ENCODE peak calls at places on chromosomes 1 and 21, in seven cellular contexts. I is GM06990, B is Calu3, D is glutamatergic neuron, A is suprapubic skin, L is GM12865, V is cardiac fibroblast. H is an unnamed sample.

GRCh38 chr1:109928591-109929111 is 18.0 kb downstream of the CSF1 start:
- DNase-seq in A (peak), I (no peak), L (no peak), V (peak), B (no peak), D (no peak), H (no peak)

GRCh38 chr1:149936992-149937705 is 470 bp upstream of the MTMR11 start:
- DNase-seq in B (peak), V (peak), D (no peak), A (no peak), I (no peak), L (peak), H (no peak)

GRCh38 chr1:211482306-211482705 is 9.7 kb downstream of the RD3 start:
- DNase-seq in V (no peak), L (no peak), B (no peak), I (no peak), D (no peak), A (peak), H (no peak)

GRCh38 chr1:197096137-197096536 is 29.1 kb upstream of the F13B start:
- DNase-seq in B (no peak), A (no peak), D (no peak), V (no peak), I (no peak), L (no peak), H (no peak)

GRCh38 chr21:42144679-42145568 is 73.8 kb downstream of the UMODL1 start:
- DNase-seq in L (no peak), B (no peak), V (no peak), I (no peak), D (no peak), A (no peak), H (no peak)

GRCh38 chr1:246158131-246158530 is 348.9 kb downstream of the SMYD3 start:
- DNase-seq in A (no peak), V (no peak), D (no peak), I (no peak), B (no peak), L (no peak), H (no peak)

GRCh38 chr1:226491093-226491850 is 57.3 kb upstream of the STUM start:
- DNase-seq in I (no peak), B (no peak), A (no peak), L (no peak), D (no peak), V (no peak), H (no peak)

GRCh38 chr1:24769656-24770651 is 24.7 kb downstream of the CLIC4 start:
- DNase-seq in A (no peak), L (peak), B (no peak), V (peak), D (no peak), I (peak), H (no peak)

GRCh38 chr1:221234821-221235220 is 355.6 kb downstream of the HLX start:
- DNase-seq in V (peak), D (no peak), A (no peak), I (no peak), B (no peak), L (no peak), H (no peak)

GRCh38 chr1:164780863-164781262 is 221.9 kb downstream of the PBX1 start:
- DNase-seq in V (peak), B (no peak), D (no peak), I (no peak), L (no peak), A (no peak), H (no peak)

GRCh38 chr1:220914283-220915116 is 35.3 kb downstream of the HLX start:
- DNase-seq in B (no peak), A (no peak), D (no peak), V (no peak), L (no peak), I (no peak), H (no peak)

GRCh38 chr1:165114022-165114888 is 242.3 kb downstream of the LMX1A start:
- DNase-seq in I (no peak), L (peak), A (no peak), B (peak), V (peak), D (peak), H (no peak)

GRCh38 chr21:41425954-41426655 is at the start of gene MX1:
- DNase-seq in B (peak), V (peak), A (peak), I (peak), D (peak), L (peak), H (peak)

GRCh38 chr1:2084306-2084705 is 34.1 kb downstream of the PRKCZ start:
- DNase-seq in D (no peak), B (no peak), I (no peak), A (no peak), L (no peak), V (no peak), H (no peak)

GRCh38 chr1:187928288-187928687 is 1099.5 kb downstream of the PLA2G4A start:
- DNase-seq in L (peak), I (no peak), D (peak), A (no peak), V (peak), B (peak), H (no peak)

GRCh38 chr1:53957231-53957818 is 11.2 kb downstream of the LRRC42 start:
- DNase-seq in V (peak), D (no peak), I (no peak), B (no peak), L (no peak), A (no peak), H (no peak)

GRCh38 chr1:58107943-58108342 is 438.6 kb downstream of the OMA1 start:
- DNase-seq in D (no peak), A (no peak), I (peak), L (peak), B (no peak), V (no peak), H (no peak)

GRCh38 chr1:230205719-230206198 is 138.7 kb downstream of the GALNT2 start:
- DNase-seq in V (peak), I (no peak), D (no peak), B (peak), L (no peak), A (no peak), H (no peak)

GRCh38 chr1:12230549-12231275 is 882 bp downstream of the VPS13D start:
- DNase-seq in I (peak), D (peak), L (no peak), A (peak), V (peak), B (peak), H (no peak)

DNA sequence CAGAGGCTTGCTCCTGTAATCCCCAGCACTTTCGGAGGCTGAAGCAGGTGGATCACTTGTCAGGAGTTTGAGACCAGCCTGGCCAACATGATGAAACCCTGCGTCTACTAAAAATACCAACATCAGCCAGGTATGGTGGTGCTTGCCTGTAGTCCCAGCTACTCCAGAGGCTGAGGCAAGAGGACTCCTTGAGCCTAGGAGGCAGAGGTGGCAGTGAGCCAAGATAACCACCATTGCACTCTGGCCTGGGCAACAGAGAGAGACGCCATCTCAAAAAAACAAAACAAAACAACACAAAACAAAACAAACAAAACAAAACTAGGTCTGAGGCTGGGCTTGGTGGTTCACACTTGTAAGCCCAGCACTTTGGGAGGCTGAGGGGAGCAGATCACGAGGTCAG is 38.7 kb upstream of the RAP1GAP start:
- DNase-seq in B (no peak), D (no peak), V (no peak), I (no peak), A (no peak), L (no peak), H (no peak)
- TF ChIP-seq CTCF in B (no peak), D (no peak), V (no peak), I (no peak), A (no peak), L (no peak), H (no peak)

GRCh38 chr1:95116666-95117206 is 419 bp upstream of the TLCD4 start:
- DNase-seq in L (peak), A (no peak), D (peak), I (peak), V (peak), B (peak), H (no peak)
- TF ChIP-seq CTCF in L (peak), A (peak), D (peak), I (peak), V (peak), B (peak), H (no peak)

GRCh38 chr1:192954705-192955265 is 104.4 kb downstream of the UCHL5 start:
- DNase-seq in B (no peak), L (no peak), A (no peak), V (peak), I (no peak), D (no peak), H (no peak)
- TF ChIP-seq CTCF in B (no peak), L (no peak), A (no peak), V (no peak), I (no peak), D (no peak), H (no peak)

DNA sequence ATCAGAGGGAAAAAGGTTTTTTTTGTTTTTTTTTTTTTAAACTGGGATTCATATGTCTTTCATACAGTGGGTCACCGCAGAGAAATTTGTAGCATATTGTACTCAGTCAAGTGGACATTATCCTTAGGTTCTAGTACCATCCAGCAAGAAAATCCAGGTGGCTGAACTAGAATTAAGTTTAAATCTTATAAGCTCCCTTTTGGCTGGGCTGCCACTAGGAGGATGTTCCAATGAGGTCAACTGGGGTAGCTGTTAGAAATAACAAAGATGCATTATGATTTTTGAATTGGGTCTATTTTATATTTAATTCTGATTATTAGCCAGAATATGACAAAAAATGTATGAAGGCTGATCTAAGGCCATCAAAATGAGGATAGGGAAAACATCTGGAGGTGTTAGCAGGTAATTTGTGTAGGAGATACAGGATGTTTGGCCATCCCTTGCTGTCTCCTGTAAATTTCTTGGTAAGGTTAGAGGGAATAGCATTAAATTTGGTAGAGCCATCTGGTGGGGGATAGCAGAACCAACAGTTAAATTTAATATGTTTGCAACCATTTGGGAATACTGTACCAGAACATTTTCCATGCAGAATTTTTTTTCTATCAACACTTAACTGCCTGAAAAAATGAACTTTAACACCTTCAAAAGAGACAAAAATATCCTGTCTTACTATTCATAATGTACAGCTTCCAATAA is 568.5 kb upstream of the B3GALT2 start:
- DNase-seq in I (no peak), D (no peak), A (no peak), L (peak), V (peak), B (no peak), H (no peak)
- TF ChIP-seq CTCF in I (no peak), D (peak), A (no peak), L (no peak), V (peak), B (peak), H (no peak)

GRCh38 chr1:47951545-47952235 is 45.5 kb downstream of the TRABD2B start:
- DNase-seq in V (no peak), I (no peak), D (no peak), A (no peak), B (no peak), L (no peak), H (no peak)
- TF ChIP-seq CTCF in V (no peak), I (no peak), D (no peak), A (no peak), B (no peak), L (no peak), H (no peak)

GRCh38 chr1:224182866-224183590 is at the start of gene DEGS1:
- DNase-seq in I (peak), B (peak), A (peak), V (peak), L (peak), D (peak), H (peak)

GRCh38 chr1:224185208-224185607 is 2.2 kb downstream of the DEGS1 start:
- DNase-seq in V (no peak), L (peak), I (no peak), D (no peak), A (no peak), B (no peak), H (no peak)

GRCh38 chr1:224182057-224182865 is 779 bp upstream of the DEGS1 start:
- DNase-seq in A (no peak), I (no peak), L (peak), D (no peak), B (peak), V (no peak), H (no peak)

GRCh38 chr1:224181453-224181810 is 1.6 kb upstream of the DEGS1 start:
- DNase-seq in I (no peak), V (no peak), B (no peak), D (no peak), L (no peak), A (no peak), H (no peak)

GRCh38 chr1:224183591-224184312 is 712 bp downstream of the DEGS1 start:
- DNase-seq in I (peak), A (no peak), D (peak), L (peak), V (peak), B (peak), H (peak)
- TF ChIP-seq CTCF in I (peak), A (no peak), D (no peak), L (no peak), V (no peak), B (no peak), H (no peak)

GRCh38 chr21:15037095-15037730 is 27.6 kb downstream of the NRIP1 start:
- DNase-seq in D (no peak), V (no peak), A (no peak), B (no peak), L (no peak), I (no peak), H (no peak)
- TF ChIP-seq CTCF in D (no peak), V (no peak), A (no peak), B (no peak), L (no peak), I (no peak), H (no peak)

H was measured in natural killer cell.